ENCODE peak calls at places on chromosomes 3 and 15, in four cellular contexts. Y is AG08396, H is lower lobe of right lung, N is amniotic stem cell. U is an unnamed sample.

GRCh38 chr3:99111235-99111634 is 209.7 kb upstream of the DCBLD2 start:
- DNase-seq in Y (no peak), H (no peak), N (no peak), U (no peak)

GRCh38 chr15:90617668-90618097 is 88.0 kb downstream of the CRTC3 start:
- DNase-seq in Y (no peak), H (no peak), N (no peak), U (no peak)

GRCh38 chr15:98955331-98955730 is 52.3 kb downstream of the PGPEP1L start:
- DNase-seq in Y (no peak), H (no peak), N (no peak), U (no peak)

GRCh38 chr15:27124287-27124830 is 153.4 kb downstream of the GABRG3 start:
- DNase-seq in Y (no peak), H (no peak), N (no peak), U (no peak)

GRCh38 chr15:25327671-25328070 is 111.2 kb downstream of the UBE3A start:
- DNase-seq in Y (no peak), H (no peak), N (no peak), U (no peak)

GRCh38 chr3:64262574-64263114 is 37.4 kb upstream of the PRICKLE2 start:
- DNase-seq in Y (no peak), H (no peak), N (no peak), U (no peak)

GRCh38 chr3:130425484-130425883 is 80.0 kb downstream of the COL6A5 start:
- DNase-seq in Y (no peak), H (no peak), N (no peak), U (no peak)

GRCh38 chr3:42572278-42572677 is 9.5 kb downstream of the SEC22C start:
- DNase-seq in Y (peak; percentile 56), H (no peak), N (no peak), U (peak; percentile 34)

GRCh38 chr15:35657679-35658201 is 111.8 kb upstream of the DPH6 start:
- DNase-seq in Y (peak; percentile 20), H (no peak), N (no peak), U (no peak)

GRCh38 chr3:161913786-161914389 is 417.3 kb downstream of the OTOL1 start:
- DNase-seq in Y (no peak), H (no peak), N (peak; percentile 12), U (peak; percentile 17)

GRCh38 chr3:46709721-46710120 is 7.9 kb downstream of the PRSS50 start:
- DNase-seq in Y (no peak), H (peak; percentile 36), N (no peak), U (no peak)

GRCh38 chr3:47916201-47916600 is 100.0 kb downstream of the MAP4 start:
- DNase-seq in Y (no peak), H (no peak), N (no peak), U (no peak)

GRCh38 chr15:81869161-81869928 is 176.5 kb downstream of the MEX3B start:
- DNase-seq in Y (no peak), H (no peak), N (no peak), U (no peak)

GRCh38 chr3:146539315-146539714 is 5.1 kb downstream of the PLSCR1 start:
- DNase-seq in Y (no peak), H (no peak), N (no peak), U (no peak)

GRCh38 chr15:70474682-70475438 is 288.5 kb downstream of the UACA start:
- DNase-seq in Y (peak; percentile 91), H (peak; percentile 89), N (peak; percentile 64), U (peak; percentile 86)

GRCh38 chr3:15798533-15799245 is 910 bp upstream of the ANKRD28 start:
- DNase-seq in Y (no peak), H (no peak), N (no peak), U (no peak)

GRCh38 chr3:197139586-197139985 is 110.0 kb upstream of the MELTF start:
- DNase-seq in Y (no peak), H (no peak), N (no peak), U (no peak)

GRCh38 chr3:117443014-117443413 is 733.4 kb downstream of the TUSC7 start:
- DNase-seq in Y (no peak), H (no peak), N (no peak), U (no peak)

GRCh38 chr3:58526124-58526957 is 10.6 kb downstream of the ACOX2 start:
- DNase-seq in Y (peak; percentile 88), H (no peak), N (peak; percentile 46), U (peak; percentile 94)

GRCh38 chr3:186492594-186492993 is 51.6 kb downstream of the CRYGS start:
- DNase-seq in Y (no peak), H (no peak), N (no peak), U (no peak)

GRCh38 chr3:130709671-130710070 is 37.0 kb downstream of the PIK3R4 start:
- DNase-seq in Y (no peak), H (no peak), N (no peak), U (no peak)

GRCh38 chr15:68658151-68658550 is 79.4 kb downstream of the CORO2B start:
- DNase-seq in Y (no peak), H (no peak), N (no peak), U (no peak)

GRCh38 chr3:58044656-58045055 is 36.4 kb downstream of the FLNB start:
- DNase-seq in Y (no peak), H (no peak), N (no peak), U (no peak)

GRCh38 chr3:52054689-52055511 is 1.5 kb downstream of the DUSP7 start:
- DNase-seq in Y (peak; percentile 68), H (no peak), N (no peak), U (peak; percentile 60)